ENCODE peak calls at places on chromosomes 1 and 21, in four cellular contexts. Y, M, L and J are unnamed samples.

GRCh38 chr1:88800382-88801051 is 90.8 kb downstream of the GTF2B start:
- DNase-seq in M (peak; percentile 16), L (no peak), Y (no peak), J (no peak)

GRCh38 chr1:5448486-5448885 is 543.7 kb downstream of the NPHP4 start:
- DNase-seq in Y (no peak), M (peak; percentile 65), L (peak; percentile 68), J (no peak)

GRCh38 chr1:192904438-192904895 is 95.6 kb downstream of the RGS2 start:
- DNase-seq in M (no peak), L (no peak), Y (peak; percentile 37), J (no peak)

GRCh38 chr1:207240325-207241095 is 81.0 kb upstream of the CD55 start:
- DNase-seq in M (no peak), L (no peak), Y (no peak), J (no peak)

GRCh38 chr1:234544094-234544579 is 65.2 kb upstream of the TARBP1 start:
- DNase-seq in Y (peak; percentile 82), M (no peak), L (peak; percentile 56), J (peak; percentile 84)

GRCh38 chr1:7248828-7249227 is 463.6 kb downstream of the CAMTA1 start:
- DNase-seq in L (no peak), M (no peak), Y (no peak), J (no peak)

GRCh38 chr1:150596095-150596892 is 16.9 kb upstream of the MCL1 start:
- DNase-seq in Y (no peak), L (no peak), M (no peak), J (no peak)

GRCh38 chr1:56645663-56646330 is 683 bp downstream of the PRKAA2 start:
- DNase-seq in M (peak; percentile 45), L (peak; percentile 53), Y (no peak), J (no peak)

GRCh38 chr21:44992608-44993031 is 52.8 kb downstream of the SLX9 start:
- DNase-seq in Y (no peak), M (no peak), L (no peak), J (no peak)

GRCh38 chr1:248834343-248834940 is 3.6 kb upstream of the ZNF672 start:
- DNase-seq in M (peak; percentile 66), Y (no peak), L (no peak), J (no peak)

DNA sequence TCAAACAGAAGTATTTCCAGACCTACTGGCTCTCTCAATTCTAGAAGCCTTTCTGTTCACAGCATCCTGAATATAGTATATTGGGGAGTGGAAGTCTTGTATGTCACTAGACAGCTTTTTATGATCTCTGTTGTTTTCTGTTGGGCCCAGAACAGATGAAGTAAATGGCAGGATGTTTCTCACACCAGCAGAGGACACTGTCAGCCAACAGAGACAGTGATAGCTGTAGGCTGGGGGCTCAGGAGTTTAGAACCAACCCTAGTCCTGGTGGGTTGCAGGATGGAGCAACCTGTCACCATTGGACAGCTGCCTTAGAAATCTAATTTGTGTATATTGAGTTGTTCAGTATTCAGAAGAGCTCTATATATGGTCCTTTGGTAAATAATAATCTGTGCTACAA is 16.9 kb downstream of the AGO1 start:
- DNase-seq in M (no peak), L (no peak), Y (no peak), J (no peak)
- TF ChIP-seq CTCF in M (peak; percentile 44), L (no peak), Y (no peak), J (no peak)

GRCh38 chr1:182061597-182061996 is at the start of gene ZNF648:
- DNase-seq in M (no peak), L (no peak), Y (no peak), J (no peak)
- TF ChIP-seq CTCF in M (no peak), L (no peak), Y (no peak), J (no peak)

GRCh38 chr21:26884436-26884835 is 39.2 kb upstream of the ADAMTS1 start:
- DNase-seq in Y (no peak), L (peak; percentile 70), M (no peak), J (no peak)

GRCh38 chr21:26883768-26884167 is 38.6 kb upstream of the ADAMTS1 start:
- DNase-seq in Y (no peak), M (no peak), L (no peak), J (no peak)

GRCh38 chr21:26877015-26877414 is 31.8 kb upstream of the ADAMTS1 start:
- DNase-seq in M (no peak), Y (no peak), L (no peak), J (no peak)

GRCh38 chr21:26887241-26887640 is 42.0 kb upstream of the ADAMTS1 start:
- DNase-seq in M (no peak), L (peak; percentile 40), Y (peak; percentile 24), J (no peak)

GRCh38 chr21:26881504-26882228 is 36.5 kb upstream of the ADAMTS1 start:
- DNase-seq in Y (no peak), M (no peak), L (no peak), J (no peak)
- TF ChIP-seq CTCF in Y (peak; percentile 39), M (no peak), L (peak; percentile 50), J (peak; percentile 48)

GRCh38 chr1:111216751-111217150 is 10.8 kb upstream of the CHI3L2 start:
- DNase-seq in M (no peak), L (no peak), Y (no peak), J (no peak)
- TF ChIP-seq CTCF in M (no peak), L (no peak), Y (no peak), J (no peak)

GRCh38 chr1:176959461-176959860 is 205.1 kb downstream of the ASTN1 start:
- DNase-seq in L (no peak), Y (no peak), M (peak; percentile 35), J (no peak)

GRCh38 chr1:176957603-176958002 is 206.9 kb downstream of the ASTN1 start:
- DNase-seq in L (no peak), M (no peak), Y (no peak), J (no peak)

GRCh38 chr1:176950736-176951308 is 213.7 kb downstream of the ASTN1 start:
- DNase-seq in Y (no peak), L (no peak), M (no peak), J (no peak)

GRCh38 chr1:176949033-176949662 is 215.4 kb downstream of the ASTN1 start:
- DNase-seq in M (peak; percentile 97), Y (no peak), L (peak; percentile 20), J (peak; percentile 74)

GRCh38 chr1:176954242-176954641 is 210.3 kb downstream of the ASTN1 start:
- DNase-seq in L (no peak), M (no peak), Y (no peak), J (no peak)
- TF ChIP-seq CTCF in L (no peak), M (peak; percentile 41), Y (no peak), J (no peak)